ENCODE peak calls at places on chromosomes 12 and 14, in six cellular contexts. U is brain microvascular endothelial cell, E is Calu3, H is tibial nerve, M is RWPE1, X is mucosa of descending colon. F is an unnamed sample.

GRCh38 chr12:54294152-54294913 is 6.5 kb downstream of the NFE2 start:
- DNase-seq in U (no peak), X (peak), E (peak), M (peak), H (peak), F (no peak)

GRCh38 chr12:92528586-92528985 is 174.2 kb upstream of the PLEKHG7 start:
- DNase-seq in U (no peak), M (no peak), E (no peak), H (no peak), X (no peak), F (no peak)

GRCh38 chr12:59699408-59700144 is 103.7 kb downstream of the SLC16A7 start:
- DNase-seq in H (no peak), E (no peak), M (peak), X (no peak), U (peak), F (peak)

GRCh38 chr12:91326043-91327027 is 143.7 kb upstream of the DCN start:
- DNase-seq in U (peak), H (peak), X (peak), E (peak), M (peak), F (no peak)

GRCh38 chr12:94793191-94793595 is 142.8 kb upstream of the TMCC3 start:
- DNase-seq in E (no peak), U (peak), X (no peak), H (no peak), M (no peak), F (no peak)

GRCh38 chr12:95322335-95322734 is 104.7 kb downstream of the VEZT start:
- DNase-seq in X (no peak), M (no peak), E (no peak), H (no peak), U (peak), F (no peak)

GRCh38 chr14:90272523-90272922 is 16.2 kb downstream of the PSMC1 start:
- DNase-seq in H (no peak), U (no peak), X (no peak), M (no peak), E (no peak), F (no peak)

GRCh38 chr12:15550778-15551177 is 228.5 kb downstream of the PTPRO start:
- DNase-seq in E (no peak), X (no peak), H (no peak), U (no peak), M (no peak), F (no peak)

GRCh38 chr14:44428239-44428924 is 78.7 kb downstream of the FSCB start:
- DNase-seq in X (no peak), E (no peak), H (no peak), M (no peak), U (no peak), F (no peak)

GRCh38 chr14:85572845-85573244 is 42.9 kb downstream of the FLRT2 start:
- DNase-seq in H (no peak), M (peak), U (no peak), X (no peak), E (no peak), F (peak)

GRCh38 chr14:65750906-65751305 is 338.4 kb downstream of the FUT8 start:
- DNase-seq in X (no peak), H (no peak), M (no peak), E (no peak), U (no peak), F (no peak)

GRCh38 chr14:95514131-95515079 is 2.0 kb downstream of the SYNE3 start:
- DNase-seq in E (no peak), U (no peak), X (no peak), M (no peak), H (no peak), F (no peak)

GRCh38 chr12:77685112-77685511 is 145.6 kb upstream of the NAV3 start:
- DNase-seq in M (peak), E (peak), U (peak), H (peak), X (peak), F (peak)

GRCh38 chr12:57767317-57767716 is 439 bp upstream of the CYP27B1 start:
- DNase-seq in H (no peak), E (no peak), M (no peak), U (no peak), X (no peak), F (no peak)

GRCh38 chr14:31360919-31361662 is 59.3 kb downstream of the HEATR5A start:
- DNase-seq in U (no peak), X (no peak), M (peak), E (no peak), H (no peak), F (no peak)

GRCh38 chr14:56813143-56813551 is 2.9 kb upstream of the OTX2 start:
- DNase-seq in M (no peak), E (no peak), U (no peak), X (no peak), H (no peak), F (no peak)

GRCh38 chr12:123614531-123614930 is 12.6 kb downstream of the DDX55 start:
- DNase-seq in U (no peak), X (no peak), M (peak), E (no peak), H (no peak), F (no peak)

GRCh38 chr12:78864483-78865296 is at the start of gene SYT1:
- DNase-seq in H (peak), X (peak), U (peak), E (no peak), M (peak), F (no peak)

GRCh38 chr14:19729763-19730162 is 13.6 kb upstream of the OR4Q3 start:
- DNase-seq in U (no peak), E (no peak), X (no peak), H (no peak), M (no peak), F (no peak)

GRCh38 chr14:100062602-100063001 is 2.6 kb upstream of the EVL start:
- DNase-seq in M (no peak), X (no peak), E (no peak), U (no peak), H (no peak), F (no peak)

GRCh38 chr12:28258998-28259397 is 68.7 kb downstream of the CCDC91 start:
- DNase-seq in E (no peak), X (no peak), H (no peak), U (no peak), M (peak), F (no peak)

GRCh38 chr12:26748741-26749431 is 84.1 kb downstream of the ITPR2 start:
- DNase-seq in E (no peak), U (peak), X (no peak), M (peak), H (no peak), F (no peak)

GRCh38 chr12:31589582-31589895 is 1.4 kb downstream of the DENND5B start:
- DNase-seq in E (no peak), M (no peak), H (no peak), X (no peak), U (no peak), F (no peak)

GRCh38 chr14:88463318-88463717 is 77.9 kb downstream of the SPATA7 start:
- DNase-seq in U (no peak), H (no peak), X (peak), M (no peak), E (peak), F (no peak)

GRCh38 chr14:90513151-90514014 is 116.6 kb downstream of the CALM1 start:
- DNase-seq in M (peak), E (peak), X (peak), H (peak), U (no peak), F (no peak)

GRCh38 chr12:54984602-54985376 is at the start of gene TESPA1:
- DNase-seq in E (no peak), M (no peak), U (no peak), H (peak), X (peak), F (no peak)

GRCh38 chr12:117850048-117850447 is 118.7 kb downstream of the KSR2 start:
- DNase-seq in E (peak), X (peak), M (peak), H (no peak), U (peak), F (no peak)

GRCh38 chr12:108129017-108129812 is at the start of gene WSCD2:
- DNase-seq in E (peak), M (peak), H (peak), U (peak), X (peak), F (no peak)

GRCh38 chr14:23378612-23379220 is 1.9 kb downstream of the CMTM5 start:
- DNase-seq in E (no peak), H (no peak), M (no peak), U (no peak), X (no peak), F (no peak)

GRCh38 chr14:23381017-23381375 is 4.2 kb downstream of the CMTM5 start:
- DNase-seq in H (no peak), E (no peak), M (no peak), U (no peak), X (no peak), F (no peak)

GRCh38 chr14:23381871-23382270 is 5.0 kb downstream of the CMTM5 start:
- DNase-seq in H (no peak), M (no peak), U (no peak), E (no peak), X (no peak), F (no peak)

GRCh38 chr14:23379331-23380196 is 2.7 kb downstream of the CMTM5 start:
- DNase-seq in H (no peak), X (peak), M (peak), U (no peak), E (peak), F (no peak)

GRCh38 chr14:23380197-23381016 is 3.6 kb downstream of the CMTM5 start:
- DNase-seq in E (no peak), M (no peak), U (no peak), H (no peak), X (no peak), F (no peak)
- TF ChIP-seq CTCF in E (no peak), M (peak), U (no peak), H (no peak), X (no peak), F (no peak)

GRCh38 chr12:7667025-7667575 is 1.4 kb upstream of the APOBEC1 start:
- DNase-seq in E (no peak), X (no peak), U (no peak), H (no peak), M (peak), F (no peak)
- TF ChIP-seq CTCF in E (no peak), X (no peak), U (no peak), H (no peak), M (no peak), F (peak)

DNA sequence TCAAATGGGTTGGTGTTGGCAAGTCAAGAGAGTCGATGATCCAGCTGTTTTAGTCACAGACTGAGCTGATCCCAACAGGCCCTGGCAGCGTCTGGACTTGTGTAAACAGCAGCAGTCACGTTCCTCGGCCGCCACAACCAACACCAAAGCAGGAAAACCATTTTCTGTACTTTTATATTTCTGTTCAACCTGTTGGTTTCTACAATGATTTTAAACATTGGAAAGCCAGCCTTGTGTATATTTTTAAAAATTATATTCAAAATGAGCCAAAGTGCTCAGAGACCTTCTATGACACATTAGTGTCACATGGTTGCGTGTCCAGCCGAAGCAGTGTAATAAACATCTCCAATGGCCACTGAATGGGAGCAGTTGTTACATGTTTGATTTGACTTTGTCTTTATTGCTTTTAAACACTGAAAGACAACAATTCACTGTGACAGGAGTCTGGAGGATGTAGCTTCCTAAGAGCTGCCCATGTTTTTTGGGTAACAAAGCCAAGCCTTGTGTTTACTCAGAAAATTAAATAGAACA is 5.9 kb upstream of the SIVA1 start:
- DNase-seq in X (peak), M (no peak), H (no peak), E (no peak), U (no peak), F (no peak)
- TF ChIP-seq CTCF in X (no peak), M (no peak), H (no peak), E (no peak), U (no peak), F (no peak)

GRCh38 chr12:42325776-42326465 is at the start of the genes PPHLN1 and ZCRB1:
- DNase-seq in X (peak), M (peak), H (peak), U (peak), E (peak), F (no peak)
- TF ChIP-seq CTCF in X (no peak), M (no peak), H (no peak), U (no peak), E (no peak), F (no peak)

GRCh38 chr12:9848899-9849298 is 20.3 kb downstream of the CLEC2B start:
- DNase-seq in E (no peak), U (no peak), H (no peak), M (no peak), X (no peak), F (no peak)

GRCh38 chr12:9843416-9843815 is 16.1 kb downstream of the KLRF1 start:
- DNase-seq in X (no peak), E (no peak), U (no peak), H (no peak), M (no peak), F (no peak)
- TF ChIP-seq CTCF in X (no peak), E (no peak), U (no peak), H (no peak), M (no peak), F (no peak)

DNA sequence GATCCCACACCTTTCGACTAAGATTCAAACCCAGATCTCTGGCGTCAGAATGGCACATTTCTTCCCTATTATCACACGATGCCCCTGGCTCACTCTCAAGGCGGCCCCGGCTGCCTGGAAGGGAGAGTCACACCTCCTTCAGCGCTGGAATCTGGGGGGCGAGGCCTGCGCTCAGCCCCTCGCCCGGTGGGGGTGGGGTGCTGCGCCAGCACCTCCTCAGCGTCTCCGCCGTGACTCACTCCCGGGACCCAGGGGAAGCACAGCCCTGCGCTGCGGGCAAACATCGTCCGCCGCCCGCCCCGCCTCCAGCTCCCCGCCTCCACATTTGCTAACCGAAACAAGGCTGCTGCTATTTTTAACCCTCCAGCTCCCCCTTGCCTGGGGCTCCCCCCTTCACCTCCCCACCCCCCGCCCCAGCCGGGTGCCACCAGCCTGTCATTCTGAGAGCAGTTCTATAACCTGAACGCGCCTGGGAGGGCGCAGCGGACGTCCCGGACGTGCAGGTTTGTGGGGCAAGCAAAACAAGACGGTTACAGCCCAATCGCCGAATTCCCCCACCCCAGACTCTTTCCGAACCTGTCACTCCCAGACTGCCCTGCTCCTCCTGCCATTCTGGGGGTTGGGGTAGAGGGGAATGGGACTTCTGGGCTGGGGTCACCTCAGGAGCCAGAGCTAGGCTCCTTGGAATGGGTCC is 6.8 kb downstream of the HDAC7 start:
- DNase-seq in X (peak), H (peak), M (peak), U (peak), E (peak), F (peak)
- TF ChIP-seq CTCF in X (no peak), H (no peak), M (no peak), U (no peak), E (no peak), F (no peak)

DNA sequence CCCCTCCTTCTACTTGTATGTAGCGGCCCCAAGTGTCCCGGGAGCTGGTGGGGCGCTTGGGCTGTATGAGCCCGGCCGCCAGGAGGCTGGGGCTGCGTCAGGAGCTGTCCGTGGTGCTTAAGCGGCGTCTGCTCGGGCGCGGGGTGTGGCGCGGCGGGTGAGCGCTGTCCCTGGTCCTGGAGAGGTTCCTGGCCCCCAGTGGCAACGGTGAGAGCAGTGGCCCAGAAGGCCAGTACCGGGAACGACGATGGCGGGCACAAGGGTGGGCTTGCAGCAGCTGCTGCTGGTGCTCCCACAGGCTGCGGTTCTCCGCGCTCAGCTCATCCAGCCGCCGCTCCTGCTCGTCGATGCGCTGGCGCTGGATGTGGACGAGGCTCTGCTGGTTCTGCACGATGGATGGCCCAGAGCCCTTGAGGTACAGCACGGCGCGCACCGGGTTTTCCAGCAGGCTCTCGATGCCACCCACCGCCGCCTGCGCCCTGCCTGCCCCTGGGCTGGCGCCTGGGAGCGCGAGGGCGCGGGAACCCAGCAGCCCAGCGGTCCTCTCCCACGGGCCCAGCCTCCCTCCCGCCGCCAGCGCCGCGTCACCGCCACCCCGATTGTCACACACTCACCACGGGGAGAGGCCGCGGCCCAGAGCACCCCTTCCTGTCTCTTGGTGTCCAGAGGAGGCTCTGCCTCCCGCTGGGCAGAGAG is 41.9 kb upstream of the FKBP4 start:
- DNase-seq in E (peak), U (peak), H (peak), M (peak), X (peak), F (no peak)
- TF ChIP-seq CTCF in E (no peak), U (peak), H (no peak), M (no peak), X (no peak), F (peak)

DNA sequence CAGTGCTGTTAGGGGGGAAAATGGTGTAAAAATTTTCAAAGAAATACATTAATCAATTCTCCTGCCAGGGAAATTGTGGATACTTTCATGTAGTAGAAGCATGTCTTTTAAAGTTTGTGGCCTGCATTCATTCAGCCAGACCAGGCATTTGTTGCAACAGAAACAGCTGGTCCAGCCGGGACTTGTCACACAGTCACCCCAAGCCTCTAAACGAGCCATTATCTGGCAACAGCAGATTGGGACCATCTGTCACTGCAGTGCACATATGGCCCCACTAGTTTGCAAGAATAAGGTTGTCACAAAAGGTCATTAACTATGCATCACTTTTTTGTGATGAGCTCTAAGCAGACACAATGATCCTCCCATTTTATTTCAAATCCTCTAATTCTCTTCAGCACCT is 193.9 kb downstream of the PHLDA1 start:
- DNase-seq in X (no peak), E (no peak), M (no peak), H (no peak), U (no peak), F (no peak)
- TF ChIP-seq CTCF in X (no peak), E (no peak), M (no peak), H (no peak), U (no peak), F (no peak)